ENCODE peak calls at places on chromosome 11, in six cellular contexts. One of them, this sample, is unnamed.
A peak's percentile ranks its signal among the peaks of the same experiment; 100 is the strongest.

GRCh38 chr11:6632116-6633073 is 13.2 kb upstream of the TPP1 start:
- DNase-seq in DND-41: no peak
- DNase-seq in mammary epithelial cell: no peak
- DNase-seq in GM23338: no peak
- DNase-seq in astrocyte: no peak
- DNase-seq in mesenchymal stem cell: no peak
- DNase-seq in this sample: no peak

GRCh38 chr11:96486890-96487633 is 97.2 kb downstream of the JRKL start:
- DNase-seq in DND-41: no peak
- DNase-seq in mammary epithelial cell: peak; percentile 18
- DNase-seq in GM23338: peak; percentile 45
- DNase-seq in astrocyte: peak; percentile 16
- DNase-seq in mesenchymal stem cell: peak; percentile 72
- DNase-seq in this sample: no peak

GRCh38 chr11:6012055-6012668 is 5.4 kb upstream of the OR56A4 start:
- DNase-seq in DND-41: no peak
- DNase-seq in mammary epithelial cell: no peak
- DNase-seq in GM23338: no peak
- DNase-seq in astrocyte: no peak
- DNase-seq in mesenchymal stem cell: peak; percentile 0
- DNase-seq in this sample: no peak

GRCh38 chr11:106625566-106625965 is 392.7 kb downstream of the GUCY1A2 start:
- DNase-seq in DND-41: no peak
- DNase-seq in mammary epithelial cell: no peak
- DNase-seq in GM23338: no peak
- DNase-seq in astrocyte: peak; percentile 16
- DNase-seq in mesenchymal stem cell: no peak
- DNase-seq in this sample: no peak

GRCh38 chr11:47127213-47127612 is 49.5 kb downstream of the ARFGAP2 start:
- DNase-seq in DND-41: no peak
- DNase-seq in mammary epithelial cell: no peak
- DNase-seq in GM23338: no peak
- DNase-seq in astrocyte: no peak
- DNase-seq in mesenchymal stem cell: no peak
- DNase-seq in this sample: no peak

GRCh38 chr11:67387074-67387473 is 4.7 kb upstream of the RAD9A start:
- DNase-seq in DND-41: no peak
- DNase-seq in mammary epithelial cell: no peak
- DNase-seq in GM23338: no peak
- DNase-seq in astrocyte: no peak
- DNase-seq in mesenchymal stem cell: no peak
- DNase-seq in this sample: peak; percentile 48

GRCh38 chr11:129930306-129930705 is 34.9 kb upstream of the NFRKB start:
- DNase-seq in DND-41: no peak
- DNase-seq in mammary epithelial cell: peak; percentile 76
- DNase-seq in GM23338: no peak
- DNase-seq in astrocyte: peak; percentile 32
- DNase-seq in mesenchymal stem cell: no peak
- DNase-seq in this sample: no peak

GRCh38 chr11:69470301-69470700 is 11.2 kb upstream of the LINC01488 start:
- DNase-seq in DND-41: no peak
- DNase-seq in mammary epithelial cell: no peak
- DNase-seq in GM23338: no peak
- DNase-seq in astrocyte: no peak
- DNase-seq in mesenchymal stem cell: no peak
- DNase-seq in this sample: no peak

GRCh38 chr11:61011950-61012830 is 40.7 kb downstream of the CD6 start:
- DNase-seq in DND-41: no peak
- DNase-seq in mammary epithelial cell: no peak
- DNase-seq in GM23338: no peak
- DNase-seq in astrocyte: peak; percentile 18
- DNase-seq in mesenchymal stem cell: no peak
- DNase-seq in this sample: no peak

GRCh38 chr11:109970516-109971183 is 122.5 kb upstream of the ZC3H12C start:
- DNase-seq in DND-41: no peak
- DNase-seq in mammary epithelial cell: peak; percentile 20
- DNase-seq in GM23338: no peak
- DNase-seq in astrocyte: no peak
- DNase-seq in mesenchymal stem cell: no peak
- DNase-seq in this sample: peak; percentile 65

GRCh38 chr11:62015615-62016014 is 48.2 kb upstream of the FTH1 start:
- DNase-seq in DND-41: no peak
- DNase-seq in mammary epithelial cell: no peak
- DNase-seq in GM23338: no peak
- DNase-seq in astrocyte: no peak
- DNase-seq in mesenchymal stem cell: peak; percentile 29
- DNase-seq in this sample: no peak

DNA sequence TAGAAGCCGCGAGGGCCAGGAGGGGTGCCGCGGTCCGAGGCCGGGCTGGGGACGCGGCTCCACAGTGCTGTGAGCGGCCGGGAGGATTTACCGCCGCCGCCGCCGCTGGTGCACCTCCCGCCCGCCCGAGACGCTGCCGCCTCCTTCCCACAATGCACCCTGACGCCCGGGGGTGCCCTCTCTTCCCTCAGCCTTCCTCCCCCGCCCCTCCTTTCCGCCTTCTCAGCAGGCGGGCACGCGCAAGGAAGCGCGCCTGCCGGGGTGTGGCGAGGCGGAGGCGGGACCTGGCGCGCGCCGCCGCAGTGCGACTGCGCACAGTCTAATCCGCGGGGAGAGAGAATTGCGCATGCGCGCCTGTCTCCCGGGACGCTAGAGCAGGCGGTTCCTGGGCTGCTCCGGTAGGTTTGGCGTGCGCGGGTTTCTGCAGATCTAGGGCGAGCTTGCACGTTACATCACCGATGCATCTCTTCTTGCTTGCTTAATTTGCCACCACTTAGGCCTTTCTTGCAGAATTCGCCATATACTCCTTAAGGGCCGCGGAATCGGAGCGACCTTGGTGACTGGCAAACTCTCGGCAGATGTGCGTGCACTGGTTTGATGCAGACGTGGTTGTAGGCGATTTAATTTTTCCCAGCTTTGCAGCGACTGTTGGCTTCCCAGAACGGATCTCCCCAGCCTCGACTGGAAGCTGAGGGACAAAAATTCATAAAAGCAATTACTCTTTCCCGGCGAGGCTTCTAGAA is at the start of the genes GVQW3 and THAP12:
- DNase-seq in DND-41: peak; percentile 97
- DNase-seq in mammary epithelial cell: peak; percentile 98
- DNase-seq in GM23338: peak; percentile 97
- DNase-seq in astrocyte: peak; percentile 91
- DNase-seq in mesenchymal stem cell: peak; percentile 97
- DNase-seq in this sample: peak; percentile 99
- H2AFZ ChIP-seq in DND-41: peak within 1 kb of the TSS; percentile 97
- H2AFZ ChIP-seq in mammary epithelial cell: peak within 1 kb of the TSS; percentile 94
- H2AFZ ChIP-seq in GM23338: peak within 1 kb of the TSS; percentile 96
- H2AFZ ChIP-seq in astrocyte: peak within 1 kb of the TSS; percentile 88
- H2AFZ ChIP-seq in mesenchymal stem cell: peak within 1 kb of the TSS; percentile 93
- H2AFZ ChIP-seq in this sample: peak within 1 kb of the TSS; percentile 93

GRCh38 chr11:57482782-57483569 is 22.6 kb downstream of the RTN4RL2 start:
- DNase-seq in DND-41: peak; percentile 76
- DNase-seq in mammary epithelial cell: no peak
- DNase-seq in GM23338: peak; percentile 88
- DNase-seq in astrocyte: no peak
- DNase-seq in mesenchymal stem cell: peak; percentile 45
- DNase-seq in this sample: no peak

GRCh38 chr11:57481915-57482781 is 21.8 kb downstream of the RTN4RL2 start:
- DNase-seq in DND-41: no peak
- DNase-seq in mammary epithelial cell: no peak
- DNase-seq in GM23338: peak; percentile 44
- DNase-seq in astrocyte: no peak
- DNase-seq in mesenchymal stem cell: no peak
- DNase-seq in this sample: no peak

GRCh38 chr11:57485217-57486007 is 25.1 kb downstream of the RTN4RL2 start:
- DNase-seq in DND-41: no peak
- DNase-seq in mammary epithelial cell: no peak
- DNase-seq in GM23338: no peak
- DNase-seq in astrocyte: no peak
- DNase-seq in mesenchymal stem cell: no peak
- DNase-seq in this sample: no peak

GRCh38 chr11:57484141-57484710 is 23.9 kb downstream of the RTN4RL2 start:
- DNase-seq in DND-41: no peak
- DNase-seq in mammary epithelial cell: no peak
- DNase-seq in GM23338: no peak
- DNase-seq in astrocyte: no peak
- DNase-seq in mesenchymal stem cell: no peak
- DNase-seq in this sample: peak; percentile 66

GRCh38 chr11:57483570-57483934 is 23.2 kb downstream of the RTN4RL2 start:
- DNase-seq in DND-41: no peak
- DNase-seq in mammary epithelial cell: no peak
- DNase-seq in GM23338: no peak
- DNase-seq in astrocyte: no peak
- DNase-seq in mesenchymal stem cell: no peak
- DNase-seq in this sample: no peak
- H3K4me2 ChIP-seq in DND-41: peak overlapping the region; percentile 76
- H3K4me2 ChIP-seq in mammary epithelial cell: no peak overlapping the region
- H3K4me2 ChIP-seq in GM23338: peak overlapping the region; percentile 89
- H3K4me2 ChIP-seq in astrocyte: peak overlapping the region; percentile 84
- H3K4me2 ChIP-seq in mesenchymal stem cell: no peak overlapping the region
- H3K4me2 ChIP-seq in this sample: no peak overlapping the region

GRCh38 chr11:3890014-3890413 is 34.5 kb downstream of the STIM1 start:
- DNase-seq in DND-41: no peak
- DNase-seq in mammary epithelial cell: no peak
- DNase-seq in GM23338: no peak
- DNase-seq in astrocyte: no peak
- DNase-seq in mesenchymal stem cell: no peak
- DNase-seq in this sample: no peak

GRCh38 chr11:3892156-3892555 is 36.7 kb downstream of the STIM1 start:
- DNase-seq in DND-41: no peak
- DNase-seq in mammary epithelial cell: no peak
- DNase-seq in GM23338: no peak
- DNase-seq in astrocyte: no peak
- DNase-seq in mesenchymal stem cell: no peak
- DNase-seq in this sample: peak; percentile 38

GRCh38 chr11:3888876-3889275 is 33.4 kb downstream of the STIM1 start:
- DNase-seq in DND-41: no peak
- DNase-seq in mammary epithelial cell: no peak
- DNase-seq in GM23338: no peak
- DNase-seq in astrocyte: no peak
- DNase-seq in mesenchymal stem cell: no peak
- DNase-seq in this sample: no peak

GRCh38 chr11:3891751-3892150 is 36.3 kb downstream of the STIM1 start:
- DNase-seq in DND-41: no peak
- DNase-seq in mammary epithelial cell: no peak
- DNase-seq in GM23338: no peak
- DNase-seq in astrocyte: no peak
- DNase-seq in mesenchymal stem cell: no peak
- DNase-seq in this sample: no peak

GRCh38 chr11:3890806-3891205 is 35.3 kb downstream of the STIM1 start:
- DNase-seq in DND-41: no peak
- DNase-seq in mammary epithelial cell: no peak
- DNase-seq in GM23338: no peak
- DNase-seq in astrocyte: no peak
- DNase-seq in mesenchymal stem cell: no peak
- DNase-seq in this sample: peak; percentile 50
- H3K4me1 ChIP-seq in DND-41: peaks cover 49% of the 10 kb centered on the region
- H3K4me1 ChIP-seq in mammary epithelial cell: peaks cover 12% of the 10 kb centered on the region
- H3K4me1 ChIP-seq in GM23338: no peaks in the 10 kb centered on the region
- H3K4me1 ChIP-seq in astrocyte: peaks cover 1% of the 10 kb centered on the region
- H3K4me1 ChIP-seq in mesenchymal stem cell: peaks cover 7% of the 10 kb centered on the region
- H3K4me1 ChIP-seq in this sample: peaks cover 47% of the 10 kb centered on the region

DNA sequence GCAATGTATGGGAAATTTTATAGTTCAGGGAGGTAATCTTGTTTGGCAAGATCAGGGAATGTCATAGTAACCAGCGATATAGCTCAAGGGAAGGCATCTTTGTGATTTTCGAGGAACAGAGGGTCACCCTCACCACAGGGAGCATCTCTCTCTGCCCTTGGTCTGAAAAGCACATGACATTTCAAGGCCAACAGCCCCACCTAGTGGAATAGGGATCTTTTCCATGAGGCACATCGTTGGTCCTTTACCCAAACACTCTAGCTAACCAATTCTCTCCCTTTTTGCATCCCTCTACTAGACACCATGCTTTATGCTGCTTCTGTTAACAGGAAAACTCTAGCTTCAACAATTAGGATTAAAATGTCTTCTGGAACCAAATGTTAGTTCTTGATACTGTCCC is 179.0 kb downstream of the GRM5 start:
- DNase-seq in DND-41: peak; percentile 40
- DNase-seq in mammary epithelial cell: peak; percentile 51
- DNase-seq in GM23338: peak; percentile 84
- DNase-seq in astrocyte: no peak
- DNase-seq in mesenchymal stem cell: no peak
- DNase-seq in this sample: peak; percentile 96
- H2AFZ ChIP-seq in DND-41: no peak overlapping the region
- H2AFZ ChIP-seq in mammary epithelial cell: no peak overlapping the region
- H2AFZ ChIP-seq in GM23338: no peak overlapping the region
- H2AFZ ChIP-seq in astrocyte: no peak overlapping the region
- H2AFZ ChIP-seq in mesenchymal stem cell: no peak overlapping the region
- H2AFZ ChIP-seq in this sample: no peak overlapping the region